ENCODE peak calls at places on chromosome 6, in four cellular contexts. One of them, this sample, is unnamed.

GRCh38 chr6:21587925-21588811 is 5.4 kb upstream of the SOX4 start:
- DNase-seq in naive thymus-derived CD4-positive, alpha-beta T cell: peak; percentile 59
- DNase-seq in body of pancreas: peak; percentile 67
- DNase-seq in left cardiac atrium: peak; percentile 59
- DNase-seq in this sample: no peak

GRCh38 chr6:133768656-133769295 is 120.1 kb upstream of the TCF21 start:
- DNase-seq in body of pancreas: no peak
- DNase-seq in naive thymus-derived CD4-positive, alpha-beta T cell: no peak
- DNase-seq in left cardiac atrium: peak; percentile 65
- DNase-seq in this sample: no peak

GRCh38 chr6:11918021-11918738 is 93.9 kb upstream of the HIVEP1 start:
- DNase-seq in naive thymus-derived CD4-positive, alpha-beta T cell: no peak
- DNase-seq in body of pancreas: no peak
- DNase-seq in left cardiac atrium: no peak
- DNase-seq in this sample: no peak

GRCh38 chr6:14964901-14965300 is 281.0 kb upstream of the JARID2 start:
- DNase-seq in body of pancreas: no peak
- DNase-seq in naive thymus-derived CD4-positive, alpha-beta T cell: no peak
- DNase-seq in left cardiac atrium: no peak
- DNase-seq in this sample: no peak

GRCh38 chr6:163281661-163282060 is 132.9 kb upstream of the QKI start:
- DNase-seq in naive thymus-derived CD4-positive, alpha-beta T cell: no peak
- DNase-seq in left cardiac atrium: no peak
- DNase-seq in body of pancreas: no peak
- DNase-seq in this sample: no peak

GRCh38 chr6:95856876-95857364 is 158.9 kb upstream of the FUT9 start:
- DNase-seq in naive thymus-derived CD4-positive, alpha-beta T cell: no peak
- DNase-seq in left cardiac atrium: no peak
- DNase-seq in body of pancreas: no peak
- DNase-seq in this sample: no peak

GRCh38 chr6:21587182-21587924 is 6.2 kb upstream of the SOX4 start:
- DNase-seq in left cardiac atrium: peak; percentile 68
- DNase-seq in naive thymus-derived CD4-positive, alpha-beta T cell: peak; percentile 36
- DNase-seq in body of pancreas: peak; percentile 74
- DNase-seq in this sample: no peak

GRCh38 chr6:154507209-154507898 is 3.1 kb downstream of the CNKSR3 start:
- DNase-seq in naive thymus-derived CD4-positive, alpha-beta T cell: no peak
- DNase-seq in left cardiac atrium: no peak
- DNase-seq in body of pancreas: no peak
- DNase-seq in this sample: no peak

GRCh38 chr6:51432481-51432880 is 613.8 kb downstream of the TFAP2B start:
- DNase-seq in body of pancreas: no peak
- DNase-seq in left cardiac atrium: no peak
- DNase-seq in naive thymus-derived CD4-positive, alpha-beta T cell: no peak
- DNase-seq in this sample: no peak

GRCh38 chr6:130760006-130760405 is 67.2 kb upstream of the SMLR1 start:
- DNase-seq in naive thymus-derived CD4-positive, alpha-beta T cell: no peak
- DNase-seq in body of pancreas: no peak
- DNase-seq in left cardiac atrium: no peak
- DNase-seq in this sample: peak; percentile 2

GRCh38 chr6:108169801-108170606 is 4.2 kb downstream of the NR2E1 start:
- DNase-seq in naive thymus-derived CD4-positive, alpha-beta T cell: no peak
- DNase-seq in body of pancreas: no peak
- DNase-seq in left cardiac atrium: no peak
- DNase-seq in this sample: no peak

This sample was measured in LNCaP clone FGC.